ENCODE peak calls at places on chromosomes 2 and 18, in ten cellular contexts. P is GM20000, S is lower leg skin, H is HFFc6, E is IMR-90, Q is foreskin keratinocyte, C is pancreas, I is Calu3, X is foreskin fibroblast, F is choroid plexus epithelial cell. V is an unnamed sample.

GRCh38 chr2:146370821-146371220 is 1474.0 kb upstream of the ACVR2A start:
- DNase-seq in E (peak; percentile 41), C (no peak), X (peak; percentile 2), P (no peak), S (no peak), F (peak; percentile 13), H (peak; percentile 7), I (no peak), Q (peak; percentile 16), V (peak; percentile 12)

GRCh38 chr2:146572598-146572997 is 1272.2 kb upstream of the ACVR2A start:
- DNase-seq in C (no peak), I (no peak), F (peak; percentile 40), Q (peak; percentile 21), S (no peak), H (peak; percentile 64), P (no peak), X (peak; percentile 47), E (peak; percentile 68), V (peak; percentile 79)

GRCh38 chr18:49521251-49521650 is 34.2 kb upstream of the C18orf32 start:
- DNase-seq in Q (no peak), X (peak; percentile 20), H (no peak), I (no peak), E (no peak), C (no peak), F (no peak), S (no peak), P (no peak), V (peak; percentile 20)

GRCh38 chr2:116820986-116821385 is 993.5 kb upstream of the DDX18 start:
- DNase-seq in X (no peak), H (no peak), C (no peak), P (no peak), Q (no peak), F (no peak), S (no peak), E (no peak), I (no peak), V (peak; percentile 58)

GRCh38 chr2:127526940-127527804 is 883 bp upstream of the IWS1 start:
- DNase-seq in P (peak; percentile 36), H (no peak), I (peak; percentile 19), S (no peak), Q (peak; percentile 66), E (no peak), X (no peak), F (peak; percentile 36), C (no peak), V (peak; percentile 88)

GRCh38 chr2:37449686-37450392 is 105.4 kb downstream of the QPCT start:
- DNase-seq in S (no peak), I (no peak), P (no peak), X (no peak), H (no peak), Q (no peak), E (peak; percentile 54), C (no peak), F (peak; percentile 51), V (peak; percentile 53)

GRCh38 chr2:105866439-105867170 is 121.9 kb downstream of the NCK2 start:
- DNase-seq in H (peak; percentile 52), C (no peak), F (peak; percentile 45), Q (no peak), S (no peak), X (peak; percentile 60), E (peak; percentile 80), I (no peak), P (no peak), V (peak; percentile 43)

GRCh38 chr18:80103231-80103630 is 5.8 kb upstream of the ADNP2 start:
- DNase-seq in C (no peak), Q (no peak), H (peak; percentile 38), S (no peak), E (peak; percentile 69), X (no peak), F (peak; percentile 12), P (no peak), I (no peak), V (peak; percentile 63)

GRCh38 chr2:237923507-237924163 is 43.2 kb upstream of the UBE2F start:
- DNase-seq in E (peak; percentile 35), I (peak; percentile 94), C (peak; percentile 73), Q (no peak), S (peak; percentile 74), P (peak; percentile 94), F (peak; percentile 66), X (peak; percentile 86), H (peak; percentile 22), V (no peak)

GRCh38 chr2:240326886-240327285 is 108.6 kb upstream of the GPC1 start:
- DNase-seq in P (no peak), X (no peak), H (no peak), F (no peak), Q (no peak), I (no peak), C (peak; percentile 61), E (no peak), S (no peak), V (no peak)

GRCh38 chr2:60064687-60065361 is 488.6 kb downstream of the BCL11A start:
- DNase-seq in C (no peak), I (no peak), P (no peak), S (no peak), Q (no peak), H (no peak), F (no peak), X (no peak), E (no peak), V (no peak)

GRCh38 chr18:10070581-10071000 is 156.8 kb downstream of the VAPA start:
- DNase-seq in Q (no peak), H (no peak), X (peak; percentile 62), P (no peak), I (no peak), C (no peak), E (peak; percentile 43), F (peak; percentile 61), S (no peak), V (no peak)

GRCh38 chr2:10444463-10444862 is 3.7 kb downstream of the ODC1 start:
- DNase-seq in F (no peak), P (no peak), H (no peak), I (no peak), X (no peak), E (peak; percentile 14), S (no peak), Q (no peak), C (no peak), V (no peak)

GRCh38 chr18:13381907-13382682 is 163.5 kb downstream of the LDLRAD4 start:
- DNase-seq in E (peak; percentile 21), S (no peak), Q (no peak), I (peak; percentile 53), C (peak; percentile 62), P (peak; percentile 77), F (peak; percentile 83), X (peak; percentile 31), H (no peak), V (peak; percentile 12)

GRCh38 chr18:76442413-76443171 is 52.5 kb downstream of the ZNF516 start:
- DNase-seq in P (no peak), C (no peak), H (no peak), E (no peak), F (no peak), Q (no peak), X (no peak), I (no peak), S (no peak), V (no peak)

GRCh38 chr18:10419420-10420103 is 34.9 kb upstream of the APCDD1 start:
- DNase-seq in H (peak; percentile 53), X (peak; percentile 65), S (no peak), I (no peak), P (no peak), F (peak; percentile 21), E (peak; percentile 66), Q (no peak), C (no peak), V (no peak)

GRCh38 chr18:39701839-39702238 is 2136.2 kb upstream of the CELF4 start:
- DNase-seq in P (no peak), Q (peak; percentile 26), I (peak; percentile 5), X (peak; percentile 10), F (peak; percentile 49), C (no peak), E (peak; percentile 53), S (no peak), H (peak; percentile 14), V (peak; percentile 90)

GRCh38 chr2:231362785-231363184 is 32.7 kb upstream of the B3GNT7 start:
- DNase-seq in C (no peak), X (no peak), F (no peak), I (no peak), Q (no peak), H (no peak), E (no peak), P (peak; percentile 13), S (no peak), V (no peak)

GRCh38 chr2:143581989-143582719 is 452.9 kb downstream of the ARHGAP15 start:
- DNase-seq in F (peak; percentile 49), C (no peak), P (no peak), S (no peak), H (no peak), Q (no peak), I (no peak), E (peak; percentile 52), X (peak; percentile 50), V (no peak)

GRCh38 chr2:11158916-11159573 is 3.8 kb downstream of the SLC66A3 start:
- DNase-seq in I (no peak), F (no peak), S (no peak), H (no peak), C (no peak), X (no peak), E (no peak), P (no peak), Q (no peak), V (no peak)

GRCh38 chr2:145748927-145749326 is 1229.0 kb upstream of the ZEB2 start:
- DNase-seq in I (no peak), H (no peak), Q (no peak), F (no peak), S (no peak), E (no peak), X (no peak), P (no peak), C (no peak), V (no peak)

GRCh38 chr2:241857572-241858121 is 1.0 kb downstream of the PDCD1 start:
- DNase-seq in S (no peak), Q (no peak), C (no peak), P (peak; percentile 27), F (no peak), I (no peak), X (no peak), E (no peak), H (no peak), V (no peak)
- TF ChIP-seq CTCF in S (no peak), Q (no peak), C (no peak), P (no peak), F (no peak), I (no peak), X (no peak), E (no peak), H (no peak), V (no peak)

GRCh38 chr2:111121028-111121872 is 536 bp downstream of the BCL2L11 start:
- DNase-seq in H (no peak), Q (no peak), X (peak; percentile 63), I (peak; percentile 41), E (no peak), C (peak; percentile 58), S (peak; percentile 38), F (peak; percentile 46), P (peak; percentile 58), V (no peak)
- TF ChIP-seq CTCF in H (peak; percentile 5), Q (no peak), X (no peak), I (no peak), E (no peak), C (no peak), S (no peak), F (no peak), P (no peak), V (no peak)

GRCh38 chr2:81894451-81894990 is 1590.0 kb upstream of the LRRTM1 start:
- DNase-seq in F (peak; percentile 7), H (no peak), E (peak; percentile 1), X (peak; percentile 39), Q (no peak), I (no peak), C (no peak), P (no peak), S (no peak), V (peak; percentile 32)
- TF ChIP-seq CTCF in F (no peak), H (no peak), E (no peak), X (no peak), Q (no peak), I (no peak), C (no peak), P (no peak), S (no peak), V (no peak)

GRCh38 chr2:168687314-168687713 is 115.1 kb upstream of the NOSTRIN start:
- DNase-seq in H (peak; percentile 18), F (peak; percentile 60), E (peak; percentile 2), P (no peak), S (no peak), I (peak; percentile 13), C (no peak), Q (no peak), X (peak; percentile 38), V (peak; percentile 27)
- TF ChIP-seq CTCF in H (peak; percentile 62), F (peak; percentile 43), E (no peak), P (no peak), S (no peak), I (no peak), C (no peak), Q (peak; percentile 55), X (no peak), V (no peak)

V was measured in bronchial epithelial cell.